ENCODE peak calls at places on chromosomes 16 and 17, in five cellular contexts. F, I, R, J and P are unnamed samples.

GRCh38 chr16:20257234-20257633 is 70.1 kb downstream of the GP2 start:
- DNase-seq in F (no peak), R (no peak), I (no peak), J (no peak), P (no peak)

GRCh38 chr17:80175411-80175810 is 5.6 kb downstream of the CARD14 start:
- DNase-seq in I (no peak), R (no peak), F (no peak), J (no peak), P (peak)

GRCh38 chr16:84065536-84066132 is 23.0 kb upstream of the SLC38A8 start:
- DNase-seq in F (peak), I (no peak), J (no peak), R (peak), P (peak)

GRCh38 chr16:56424791-56425438 is 430 bp downstream of the AMFR start:
- DNase-seq in J (no peak), I (no peak), R (peak), F (no peak), P (peak)

GRCh38 chr17:73827627-73828241 is 183.5 kb upstream of the SDK2 start:
- DNase-seq in R (no peak), J (no peak), F (no peak), I (no peak), P (no peak)

GRCh38 chr17:80307994-80308671 is 47.5 kb downstream of the RNF213 start:
- DNase-seq in J (no peak), I (no peak), R (no peak), F (no peak), P (no peak)

GRCh38 chr16:84529607-84530006 is 25.1 kb upstream of the MEAK7 start:
- DNase-seq in J (no peak), I (no peak), R (no peak), F (no peak), P (no peak)

GRCh38 chr17:15351487-15351840 is 10.1 kb upstream of the TEKT3 start:
- DNase-seq in R (no peak), J (no peak), I (no peak), F (no peak), P (no peak)

GRCh38 chr16:28623172-28623711 is 13.4 kb upstream of the SULT1A1 start:
- DNase-seq in I (no peak), J (no peak), R (no peak), F (peak), P (peak)

GRCh38 chr17:80195671-80196529 is 24.2 kb downstream of the SGSH start:
- DNase-seq in R (no peak), I (no peak), F (no peak), J (no peak), P (peak)

GRCh38 chr16:74107795-74108610 is 188.6 kb upstream of the PSMD7 start:
- DNase-seq in F (peak), J (no peak), R (peak), I (no peak), P (peak)

GRCh38 chr16:88697831-88698693 is 8.1 kb downstream of the RNF166 start:
- DNase-seq in F (no peak), R (no peak), I (no peak), J (no peak), P (peak)
- TF ChIP-seq CTCF in F (no peak), R (peak), I (peak), J (no peak), P (peak)

GRCh38 chr17:35117984-35118383 is 1.7 kb downstream of the RAD51D start:
- DNase-seq in I (no peak), J (no peak), R (no peak), F (no peak), P (no peak)
- TF ChIP-seq CTCF in I (no peak), J (peak), R (no peak), F (peak), P (no peak)

DNA sequence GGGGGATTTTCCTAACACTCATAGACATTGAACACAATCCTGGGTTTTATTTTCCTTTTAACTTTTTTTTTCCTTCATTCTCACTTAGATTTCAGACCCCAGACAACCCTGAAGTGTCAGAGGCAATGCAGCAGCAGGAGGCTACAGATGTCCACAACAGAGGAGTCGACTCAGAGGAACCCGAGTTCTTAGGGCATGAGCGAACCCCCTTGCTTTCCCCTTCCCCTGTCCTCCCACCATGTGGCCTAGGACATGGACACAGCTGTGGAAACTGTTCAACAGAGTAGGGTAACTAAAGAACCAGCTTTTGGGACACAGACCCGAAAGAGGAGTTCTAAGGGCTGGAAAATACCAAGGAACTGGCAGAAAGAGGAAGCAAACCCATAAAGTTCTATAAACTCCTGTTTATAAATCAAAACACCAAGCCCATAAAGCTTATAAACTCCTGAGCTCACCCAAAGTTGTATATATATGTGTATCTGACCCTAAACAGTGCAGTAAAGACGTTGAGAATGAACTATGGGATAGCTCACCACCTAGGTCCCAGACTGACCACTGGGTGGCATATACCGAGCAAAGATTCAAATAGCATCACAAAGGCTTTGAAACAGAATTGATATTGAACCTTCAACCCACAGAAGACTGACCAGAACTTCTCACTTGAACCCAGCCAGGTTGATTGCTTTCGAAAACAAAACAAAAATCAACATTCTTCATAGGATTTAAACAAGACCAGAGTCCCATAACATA is 33.9 kb downstream of the CMTM4 start:
- DNase-seq in J (no peak), R (no peak), F (peak), I (no peak), P (peak)
- TF ChIP-seq CTCF in J (peak), R (peak), F (peak), I (peak), P (no peak)

DNA sequence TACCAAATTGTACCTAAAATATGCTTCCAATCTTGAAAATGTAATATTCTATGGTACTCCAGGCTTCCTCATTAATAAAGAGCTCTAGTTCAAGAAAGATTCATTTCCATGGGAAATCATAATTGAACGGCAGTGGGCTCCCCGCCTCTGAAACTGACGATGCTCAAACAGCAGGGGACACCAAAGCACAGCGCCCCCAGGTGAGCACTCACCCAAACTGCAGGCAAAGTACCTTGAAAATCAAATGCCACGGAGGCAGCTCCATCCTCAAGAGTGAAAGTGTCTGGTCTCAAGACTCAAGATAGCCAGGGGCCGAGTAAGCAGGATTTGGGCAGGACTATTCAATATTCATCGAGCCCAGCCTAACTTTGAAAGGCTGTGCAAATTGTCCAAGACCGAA is 217.4 kb upstream of the TNRC6C start:
- DNase-seq in F (no peak), I (no peak), R (no peak), J (no peak), P (no peak)
- TF ChIP-seq CTCF in F (peak), I (no peak), R (peak), J (peak), P (no peak)

GRCh38 chr16:64051826-64052225 is 1070.0 kb downstream of the CDH11 start:
- DNase-seq in J (no peak), I (no peak), R (no peak), F (no peak), P (no peak)
- TF ChIP-seq CTCF in J (peak), I (no peak), R (peak), F (no peak), P (no peak)

GRCh38 chr17:47618416-47618815 is 31.3 kb upstream of the KPNB1 start:
- DNase-seq in R (no peak), F (peak), J (no peak), I (no peak), P (no peak)
- TF ChIP-seq CTCF in R (peak), F (no peak), J (peak), I (no peak), P (peak)

GRCh38 chr16:54067317-54068065 is 219.1 kb downstream of the IRX3 start:
- DNase-seq in F (no peak), J (no peak), R (no peak), I (no peak), P (no peak)

GRCh38 chr16:54063374-54063773 is 223.2 kb downstream of the IRX3 start:
- DNase-seq in F (no peak), R (no peak), I (no peak), J (no peak), P (no peak)

GRCh38 chr16:54069601-54070239 is 216.9 kb downstream of the IRX3 start:
- DNase-seq in I (no peak), F (no peak), J (no peak), R (no peak), P (no peak)

GRCh38 chr16:54068212-54068611 is 218.4 kb downstream of the IRX3 start:
- DNase-seq in J (no peak), I (no peak), R (no peak), F (no peak), P (no peak)

GRCh38 chr16:54066451-54067056 is 220.0 kb downstream of the IRX3 start:
- DNase-seq in F (no peak), I (peak), J (no peak), R (no peak), P (no peak)
- TF ChIP-seq CTCF in F (no peak), I (no peak), J (no peak), R (no peak), P (no peak)

GRCh38 chr16:69088684-69089083 is 16.8 kb upstream of the HAS3 start:
- DNase-seq in F (no peak), I (no peak), J (no peak), R (no peak), P (no peak)

GRCh38 chr16:69085032-69085695 is 20.3 kb upstream of the HAS3 start:
- DNase-seq in F (no peak), J (no peak), I (no peak), R (no peak), P (no peak)

GRCh38 chr16:69087161-69087581 is 18.3 kb upstream of the HAS3 start:
- DNase-seq in R (no peak), I (no peak), F (no peak), J (no peak), P (no peak)

GRCh38 chr16:69084301-69084700 is 21.2 kb upstream of the HAS3 start:
- DNase-seq in I (no peak), F (no peak), R (no peak), J (no peak), P (no peak)

GRCh38 chr16:69083306-69083941 is 22.0 kb upstream of the HAS3 start:
- DNase-seq in F (no peak), J (no peak), R (no peak), I (no peak), P (no peak)
- TF ChIP-seq CTCF in F (no peak), J (peak), R (peak), I (peak), P (no peak)

DNA sequence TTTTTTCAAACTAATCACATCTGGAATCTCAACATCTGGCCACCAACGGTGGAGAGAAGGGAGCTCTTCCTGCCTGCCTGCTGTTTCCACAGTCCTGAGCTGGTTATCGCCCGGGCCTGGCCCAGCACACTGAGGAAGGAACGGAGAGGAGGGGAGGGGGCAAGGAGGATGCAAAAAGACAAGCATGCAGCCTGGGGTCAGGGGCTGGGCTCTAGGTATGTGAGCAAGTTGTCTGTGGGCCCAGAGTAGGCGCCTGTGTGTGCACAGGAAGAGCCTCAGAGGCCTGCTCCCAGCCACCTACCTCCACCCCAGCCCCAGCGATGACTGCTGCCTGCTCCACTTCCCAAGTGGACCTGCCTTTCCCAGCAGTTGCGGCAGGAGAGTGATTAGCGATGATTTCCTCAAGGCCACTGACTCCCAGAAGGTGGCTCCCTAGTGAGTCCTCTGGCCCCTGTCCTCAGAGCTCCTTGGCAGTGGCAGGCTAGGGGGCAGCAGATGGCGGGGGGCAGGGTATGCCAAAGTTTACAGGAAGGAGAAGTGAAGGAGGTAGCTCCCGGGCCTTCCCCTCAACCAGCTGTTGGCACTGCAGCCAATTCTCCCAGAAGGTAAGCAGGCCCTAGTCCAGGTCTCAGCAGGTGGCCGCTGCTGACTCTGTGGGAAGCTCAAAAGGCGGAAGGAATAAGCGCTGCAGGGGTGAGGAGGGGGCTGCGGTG is 27.0 kb upstream of the RASD1 start:
- DNase-seq in J (no peak), R (no peak), I (no peak), F (no peak), P (no peak)
- TF ChIP-seq CTCF in J (no peak), R (no peak), I (no peak), F (no peak), P (no peak)

DNA sequence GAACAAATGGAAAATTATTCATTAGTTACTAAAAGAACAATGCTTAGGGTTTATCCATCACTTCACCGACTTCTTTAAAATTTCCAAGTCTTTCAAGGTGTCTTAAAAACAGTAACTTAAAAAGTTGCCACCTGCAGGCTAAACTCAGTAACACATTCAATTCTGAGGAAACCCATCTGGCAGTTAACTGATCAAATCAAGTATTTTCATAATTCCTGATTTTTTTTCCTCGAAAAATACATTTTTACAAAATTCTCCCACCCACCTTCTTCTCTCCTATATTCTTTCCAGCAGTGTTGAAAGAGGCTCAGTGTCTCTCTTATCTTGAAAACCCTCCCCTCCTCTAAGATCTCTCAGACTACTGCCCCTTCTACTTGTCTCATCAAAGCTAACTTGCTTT is 29.9 kb downstream of the PARN start:
- DNase-seq in F (peak), I (no peak), R (no peak), J (peak), P (peak)
- TF ChIP-seq CTCF in F (peak), I (no peak), R (peak), J (peak), P (peak)